ENCODE peak calls at places on chromosomes 3 and 15, in nine cellular contexts. W is ovary, Y is A549, E is spleen, J is body of pancreas, C is stomach, S is uterus, Q is testis, G is breast epithelium. B is an unnamed sample.

GRCh38 chr15:70033529-70034140 is 64.1 kb downstream of the TLE3 start:
- DNase-seq in Y (no peak), E (peak), J (no peak), S (peak), C (no peak), W (no peak), G (no peak), Q (peak), B (peak)

GRCh38 chr3:144466114-144466513 is 494.5 kb downstream of the DIPK2A start:
- DNase-seq in Y (no peak), W (no peak), C (peak), G (no peak), Q (no peak), E (no peak), J (no peak), S (no peak), B (no peak)

GRCh38 chr3:52983336-52983807 is 62.5 kb downstream of the SFMBT1 start:
- DNase-seq in G (no peak), J (no peak), Y (no peak), W (no peak), Q (no peak), C (no peak), S (no peak), E (no peak), B (no peak)

GRCh38 chr3:60890226-60890625 is 361.0 kb downstream of the FHIT start:
- DNase-seq in Q (no peak), W (no peak), G (no peak), Y (no peak), E (no peak), S (no peak), J (peak), C (no peak), B (no peak)

GRCh38 chr3:128486692-128487537 is 6.1 kb downstream of the GATA2 start:
- DNase-seq in E (peak), G (no peak), W (no peak), J (peak), S (peak), Q (no peak), Y (peak), C (no peak), B (no peak)

GRCh38 chr3:194971009-194971408 is 285.3 kb downstream of the FAM43A start:
- DNase-seq in E (no peak), G (peak), J (no peak), S (no peak), C (no peak), Y (no peak), W (no peak), Q (no peak), B (no peak)

GRCh38 chr3:168398371-168399030 is 302.8 kb upstream of the GOLIM4 start:
- DNase-seq in S (no peak), C (no peak), E (no peak), Y (no peak), W (no peak), Q (no peak), J (no peak), G (no peak), B (no peak)

GRCh38 chr3:27310693-27311092 is 58.5 kb downstream of the NEK10 start:
- DNase-seq in W (no peak), S (no peak), C (no peak), J (no peak), Q (no peak), G (no peak), E (no peak), Y (no peak), B (no peak)

GRCh38 chr3:172258616-172259015 is 189.6 kb downstream of the GHSR start:
- DNase-seq in W (no peak), S (peak), J (no peak), Y (no peak), G (peak), E (no peak), Q (no peak), C (no peak), B (no peak)

GRCh38 chr3:25581335-25581734 is 83.4 kb downstream of the TOP2B start:
- DNase-seq in S (no peak), G (no peak), Y (no peak), E (no peak), W (no peak), J (no peak), Q (no peak), C (no peak), B (no peak)

GRCh38 chr3:28924744-28925360 is 356.0 kb upstream of the RBMS3 start:
- DNase-seq in Y (peak), G (no peak), E (no peak), W (no peak), Q (no peak), S (no peak), J (no peak), C (no peak), B (no peak)

GRCh38 chr15:31447893-31448634 is 121.4 kb downstream of the KLF13 start:
- DNase-seq in E (no peak), J (no peak), Y (no peak), W (peak), S (no peak), C (no peak), Q (no peak), G (no peak), B (no peak)

GRCh38 chr3:7423995-7424394 is 563.1 kb downstream of the GRM7 start:
- DNase-seq in C (no peak), Y (no peak), J (no peak), G (no peak), E (no peak), S (no peak), Q (no peak), W (no peak), B (no peak)

GRCh38 chr15:92069308-92070244 is 216.1 kb downstream of the SLCO3A1 start:
- DNase-seq in G (no peak), J (no peak), E (no peak), C (peak), Y (peak), W (no peak), S (peak), Q (no peak), B (no peak)

GRCh38 chr15:71136159-71137137 is 21.2 kb downstream of the THSD4 start:
- DNase-seq in E (no peak), Y (peak), S (peak), G (no peak), J (no peak), W (no peak), C (no peak), Q (no peak), B (no peak)

GRCh38 chr15:60477991-60478632 is 830 bp downstream of the ICE2 start:
- DNase-seq in W (no peak), J (no peak), G (no peak), Y (peak), E (no peak), S (no peak), Q (no peak), C (no peak), B (no peak)

GRCh38 chr15:55993804-55994539 is 560 bp upstream of the NEDD4 start:
- DNase-seq in C (no peak), E (no peak), S (no peak), W (no peak), Q (no peak), Y (peak), J (no peak), G (no peak), B (no peak)

GRCh38 chr15:56598991-56599390 is 134.1 kb upstream of the MNS1 start:
- DNase-seq in J (no peak), C (no peak), W (no peak), Y (no peak), Q (no peak), S (no peak), G (no peak), E (no peak), B (no peak)

GRCh38 chr15:71802770-71803169 is 7.6 kb upstream of the NR2E3 start:
- DNase-seq in G (no peak), W (no peak), C (no peak), J (peak), E (no peak), Q (peak), Y (no peak), S (no peak), B (no peak)

GRCh38 chr3:177833392-177833791 is 636.1 kb upstream of the TBL1XR1 start:
- DNase-seq in G (no peak), Q (no peak), C (no peak), Y (no peak), E (no peak), J (no peak), W (no peak), S (no peak), B (no peak)

GRCh38 chr3:170622369-170623159 is 36.7 kb upstream of the SLC7A14 start:
- DNase-seq in E (no peak), S (peak), Y (no peak), C (no peak), W (peak), Q (no peak), G (no peak), J (no peak), B (no peak)

GRCh38 chr3:29099296-29099695 is 181.6 kb upstream of the RBMS3 start:
- DNase-seq in G (no peak), Q (no peak), Y (no peak), S (no peak), J (no peak), C (no peak), E (no peak), W (no peak), B (no peak)

GRCh38 chr3:101181801-101182200 is 138.6 kb downstream of the IMPG2 start:
- DNase-seq in J (no peak), Y (no peak), G (no peak), Q (no peak), E (no peak), C (no peak), S (no peak), W (no peak), B (no peak)

GRCh38 chr15:57696146-57696545 is 10.4 kb upstream of the POLR2M start:
- DNase-seq in Y (no peak), W (no peak), C (no peak), Q (no peak), J (no peak), E (no peak), S (no peak), G (no peak), B (no peak)

GRCh38 chr15:77021803-77022381 is 27.0 kb downstream of the PSTPIP1 start:
- DNase-seq in E (peak), W (no peak), S (no peak), Q (no peak), C (no peak), J (no peak), G (no peak), Y (no peak), B (peak)

GRCh38 chr3:108528459-108529231 is 18.2 kb upstream of the MYH15 start:
- DNase-seq in E (no peak), Y (no peak), J (no peak), Q (no peak), G (no peak), W (no peak), S (no peak), C (no peak), B (no peak)

GRCh38 chr15:42694398-42694797 is 42.5 kb downstream of the CDAN1 start:
- DNase-seq in Q (no peak), W (no peak), J (no peak), Y (no peak), C (no peak), E (no peak), G (no peak), S (no peak), B (no peak)

GRCh38 chr15:30816430-30816829 is 87.3 kb upstream of the FAN1 start:
- DNase-seq in Q (no peak), Y (no peak), E (no peak), W (no peak), J (no peak), C (no peak), G (no peak), S (no peak), B (no peak)

GRCh38 chr15:33083232-33084006 is 111.1 kb downstream of the FMN1 start:
- DNase-seq in E (no peak), Q (no peak), G (no peak), W (no peak), C (no peak), Y (no peak), J (no peak), S (no peak), B (no peak)

GRCh38 chr3:146350852-146351251 is 99.9 kb upstream of the PLSCR4 start:
- DNase-seq in Q (no peak), Y (no peak), S (no peak), E (no peak), C (no peak), G (no peak), J (no peak), W (no peak), B (no peak)

GRCh38 chr3:183388213-183388612 is 40.2 kb downstream of the MCF2L2 start:
- DNase-seq in C (no peak), S (no peak), Y (no peak), G (no peak), Q (no peak), E (no peak), W (no peak), J (no peak), B (no peak)

GRCh38 chr15:77569647-77570186 is 63.0 kb downstream of the LINGO1 start:
- DNase-seq in C (no peak), Q (no peak), J (no peak), S (no peak), E (no peak), G (no peak), Y (no peak), W (peak), B (no peak)

GRCh38 chr3:21528291-21528690 is 222.7 kb downstream of the ZNF385D start:
- DNase-seq in C (no peak), E (no peak), Q (no peak), Y (no peak), G (no peak), S (no peak), W (no peak), J (no peak), B (no peak)

GRCh38 chr3:43177092-43177491 is 71.2 kb upstream of the POMGNT2 start:
- DNase-seq in Q (no peak), C (no peak), E (no peak), J (no peak), S (no peak), Y (no peak), G (no peak), W (no peak), B (no peak)

GRCh38 chr3:154919226-154919625 is 160.9 kb upstream of the MME start:
- DNase-seq in S (no peak), E (no peak), W (no peak), J (no peak), G (no peak), Q (no peak), C (no peak), Y (no peak), B (no peak)

GRCh38 chr3:4744405-4745239 is 234.6 kb upstream of the BHLHE40 start:
- DNase-seq in Y (peak), Q (no peak), W (peak), S (no peak), J (no peak), G (no peak), E (no peak), C (no peak), B (no peak)

GRCh38 chr3:161503271-161503670 is 6.7 kb downstream of the OTOL1 start:
- DNase-seq in S (no peak), E (no peak), Q (no peak), G (no peak), W (no peak), J (no peak), Y (no peak), C (no peak), B (no peak)

GRCh38 chr3:186826978-186827857 is 15.3 kb upstream of the ADIPOQ start:
- DNase-seq in E (peak), J (peak), S (peak), Q (peak), G (peak), W (peak), C (peak), Y (peak), B (peak)
- TF ChIP-seq POLR2A in E (no peak), J (peak), S (peak), Q (no peak), G (no peak), W (no peak), C (no peak), Y (peak), B (no peak)

DNA sequence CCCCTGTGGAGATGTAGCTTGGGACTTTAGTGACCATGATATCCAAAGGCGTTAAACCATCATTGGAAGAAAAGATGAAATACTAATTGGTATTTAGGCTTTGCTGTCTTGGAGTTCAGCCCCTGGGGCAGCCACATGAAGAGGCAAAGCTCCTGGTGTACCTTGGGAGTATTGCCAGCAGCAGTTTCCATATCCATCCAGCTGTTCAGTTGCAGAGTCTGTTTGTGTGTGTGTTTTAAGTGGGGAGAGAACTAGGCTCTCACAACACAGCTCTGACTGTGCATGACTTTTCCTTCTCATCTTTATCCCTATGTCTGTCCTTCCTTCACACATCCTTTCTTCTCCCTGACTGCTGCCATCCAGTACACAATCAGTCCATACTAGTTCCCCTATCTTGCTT is 98.9 kb downstream of the CDIN1 start:
- DNase-seq in W (no peak), C (no peak), J (no peak), Y (no peak), Q (no peak), G (no peak), E (no peak), S (no peak), B (no peak)
- H3K4me3 ChIP-seq in W (no peak), C (no peak), J (no peak), Y (no peak), Q (no peak), G (no peak), E (no peak), S (no peak), B (no peak)

GRCh38 chr3:50117120-50117519 is 28.4 kb downstream of the RBM5 start:
- DNase-seq in G (no peak), Y (no peak), S (no peak), C (no peak), E (no peak), Q (no peak), J (no peak), W (no peak), B (no peak)

GRCh38 chr3:50121416-50122032 is 32.8 kb downstream of the RBM5 start:
- DNase-seq in C (peak), Q (peak), Y (peak), G (peak), E (peak), S (peak), J (peak), W (peak), B (peak)

GRCh38 chr3:50120364-50121095 is 31.8 kb downstream of the RBM5 start:
- DNase-seq in J (no peak), Q (no peak), E (peak), Y (no peak), C (no peak), W (no peak), G (no peak), S (no peak), B (no peak)

GRCh38 chr3:50119786-50120185 is 31.1 kb downstream of the RBM5 start:
- DNase-seq in E (no peak), J (no peak), Y (no peak), C (no peak), Q (no peak), G (no peak), W (no peak), S (no peak), B (no peak)

DNA sequence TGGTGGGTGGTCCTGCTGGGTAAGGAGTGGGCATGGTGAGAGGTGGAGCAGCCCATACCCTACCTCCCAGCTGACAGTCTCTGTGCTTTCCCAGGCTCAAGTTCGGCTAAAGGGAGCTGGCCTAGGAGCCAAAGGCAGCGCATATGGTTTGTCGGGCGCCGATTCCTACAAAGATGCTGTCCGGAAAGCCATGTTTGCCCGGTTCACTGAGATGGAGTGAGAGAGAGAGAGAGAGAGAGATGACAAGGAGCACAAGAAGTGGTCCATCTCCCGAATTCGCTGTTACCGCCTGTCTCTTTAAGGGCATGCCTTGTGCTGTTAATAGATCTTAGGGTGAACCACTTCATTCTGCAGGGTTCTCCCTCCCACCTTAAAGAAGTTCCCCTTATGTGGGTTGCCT is 29.5 kb downstream of the RBM5 start:
- DNase-seq in E (no peak), C (no peak), Q (no peak), W (no peak), G (no peak), Y (no peak), S (no peak), J (no peak), B (no peak)
- TF ChIP-seq POLR2A in E (no peak), C (no peak), Q (no peak), W (no peak), G (no peak), Y (no peak), S (no peak), J (no peak), B (no peak)

GRCh38 chr15:40322531-40323238 is 807 bp upstream of the INAFM2 start:
- DNase-seq in C (no peak), G (no peak), Q (peak), S (no peak), Y (no peak), E (no peak), W (peak), J (peak), B (no peak)
- H3K4me3 ChIP-seq in C (peak), G (peak), Q (peak), S (peak), Y (peak), E (peak), W (peak), J (no peak), B (peak)

B was measured in Peyer's patch.